ENCODE peak calls at places on chromosomes 11 and 22, in eight cellular contexts. One of them, this sample, is unnamed.
A peak's percentile ranks its signal among the peaks of the same experiment; 100 is the strongest.

GRCh38 chr11:18710545-18710944 is 12.0 kb downstream of the TMEM86A start:
- DNase-seq in body of pancreas: no peak
- DNase-seq in fibroblast of lung: no peak
- DNase-seq in SJSA1: no peak
- DNase-seq in aorta: no peak
- DNase-seq in tibial nerve: no peak
- DNase-seq in right lobe of liver: no peak
- DNase-seq in brain microvascular endothelial cell: no peak
- DNase-seq in this sample: no peak

GRCh38 chr11:33703234-33703633 is 2.6 kb upstream of the C11orf91 start:
- DNase-seq in body of pancreas: no peak
- DNase-seq in fibroblast of lung: no peak
- DNase-seq in SJSA1: no peak
- DNase-seq in aorta: no peak
- DNase-seq in tibial nerve: no peak
- DNase-seq in right lobe of liver: no peak
- DNase-seq in brain microvascular endothelial cell: no peak
- DNase-seq in this sample: no peak

GRCh38 chr11:61683961-61684869 is 4.0 kb downstream of the DAGLA start:
- DNase-seq in body of pancreas: no peak
- DNase-seq in fibroblast of lung: peak; percentile 44
- DNase-seq in SJSA1: no peak
- DNase-seq in aorta: no peak
- DNase-seq in tibial nerve: no peak
- DNase-seq in right lobe of liver: no peak
- DNase-seq in brain microvascular endothelial cell: no peak
- DNase-seq in this sample: peak; percentile 52

GRCh38 chr11:59615132-59615636 is 390 bp downstream of the OSBP start:
- DNase-seq in body of pancreas: peak; percentile 76
- DNase-seq in fibroblast of lung: no peak
- DNase-seq in SJSA1: peak; percentile 51
- DNase-seq in aorta: peak; percentile 76
- DNase-seq in tibial nerve: peak; percentile 13
- DNase-seq in right lobe of liver: peak; percentile 78
- DNase-seq in brain microvascular endothelial cell: peak; percentile 1
- DNase-seq in this sample: peak; percentile 29

GRCh38 chr11:42023267-42023666 is 563.8 kb upstream of the LRRC4C start:
- DNase-seq in body of pancreas: no peak
- DNase-seq in fibroblast of lung: no peak
- DNase-seq in SJSA1: no peak
- DNase-seq in aorta: no peak
- DNase-seq in tibial nerve: no peak
- DNase-seq in right lobe of liver: no peak
- DNase-seq in brain microvascular endothelial cell: no peak
- DNase-seq in this sample: no peak

GRCh38 chr11:32210601-32211000 is 119.7 kb downstream of the RCN1 start:
- DNase-seq in body of pancreas: no peak
- DNase-seq in fibroblast of lung: peak; percentile 32
- DNase-seq in SJSA1: no peak
- DNase-seq in aorta: no peak
- DNase-seq in tibial nerve: no peak
- DNase-seq in right lobe of liver: no peak
- DNase-seq in brain microvascular endothelial cell: no peak
- DNase-seq in this sample: no peak

GRCh38 chr11:134404485-134405341 is 7.3 kb downstream of the B3GAT1 start:
- DNase-seq in body of pancreas: no peak
- DNase-seq in fibroblast of lung: no peak
- DNase-seq in SJSA1: no peak
- DNase-seq in aorta: no peak
- DNase-seq in tibial nerve: no peak
- DNase-seq in right lobe of liver: peak; percentile 45
- DNase-seq in brain microvascular endothelial cell: no peak
- DNase-seq in this sample: no peak

GRCh38 chr11:33445761-33446161 is 188.6 kb downstream of the HIPK3 start:
- DNase-seq in body of pancreas: no peak
- DNase-seq in fibroblast of lung: no peak
- DNase-seq in SJSA1: no peak
- DNase-seq in aorta: no peak
- DNase-seq in tibial nerve: no peak
- DNase-seq in right lobe of liver: no peak
- DNase-seq in brain microvascular endothelial cell: peak; percentile 31
- DNase-seq in this sample: no peak

GRCh38 chr11:91967018-91967715 is 257.5 kb upstream of the FAT3 start:
- DNase-seq in body of pancreas: no peak
- DNase-seq in fibroblast of lung: peak; percentile 71
- DNase-seq in SJSA1: no peak
- DNase-seq in aorta: no peak
- DNase-seq in tibial nerve: no peak
- DNase-seq in right lobe of liver: no peak
- DNase-seq in brain microvascular endothelial cell: no peak
- DNase-seq in this sample: no peak

GRCh38 chr11:45517171-45517770 is 148.2 kb downstream of the CHST1 start:
- DNase-seq in body of pancreas: no peak
- DNase-seq in fibroblast of lung: no peak
- DNase-seq in SJSA1: no peak
- DNase-seq in aorta: no peak
- DNase-seq in tibial nerve: no peak
- DNase-seq in right lobe of liver: no peak
- DNase-seq in brain microvascular endothelial cell: no peak
- DNase-seq in this sample: no peak

GRCh38 chr22:30474683-30475424 is 3.0 kb upstream of the SEC14L3 start:
- DNase-seq in body of pancreas: no peak
- DNase-seq in fibroblast of lung: no peak
- DNase-seq in SJSA1: no peak
- DNase-seq in aorta: no peak
- DNase-seq in tibial nerve: no peak
- DNase-seq in right lobe of liver: peak; percentile 4
- DNase-seq in brain microvascular endothelial cell: no peak
- DNase-seq in this sample: no peak

GRCh38 chr11:13440100-13440855 is 22.7 kb downstream of the BTBD10 start:
- DNase-seq in body of pancreas: peak; percentile 26
- DNase-seq in fibroblast of lung: peak; percentile 95
- DNase-seq in SJSA1: peak; percentile 60
- DNase-seq in aorta: no peak
- DNase-seq in tibial nerve: no peak
- DNase-seq in right lobe of liver: no peak
- DNase-seq in brain microvascular endothelial cell: peak; percentile 95
- DNase-seq in this sample: peak; percentile 13

GRCh38 chr11:64524534-64525042 is 66.4 kb upstream of the SLC22A12 start:
- DNase-seq in body of pancreas: no peak
- DNase-seq in fibroblast of lung: no peak
- DNase-seq in SJSA1: no peak
- DNase-seq in aorta: peak; percentile 52
- DNase-seq in tibial nerve: no peak
- DNase-seq in right lobe of liver: no peak
- DNase-seq in brain microvascular endothelial cell: no peak
- DNase-seq in this sample: no peak

GRCh38 chr11:8287297-8288070 is 23.8 kb upstream of the LMO1 start:
- DNase-seq in body of pancreas: peak; percentile 5
- DNase-seq in fibroblast of lung: no peak
- DNase-seq in SJSA1: no peak
- DNase-seq in aorta: peak; percentile 19
- DNase-seq in tibial nerve: no peak
- DNase-seq in right lobe of liver: no peak
- DNase-seq in brain microvascular endothelial cell: no peak
- DNase-seq in this sample: no peak

GRCh38 chr11:10326080-10326964 is 21.4 kb downstream of the ADM start:
- DNase-seq in body of pancreas: peak; percentile 67
- DNase-seq in fibroblast of lung: peak; percentile 88
- DNase-seq in SJSA1: no peak
- DNase-seq in aorta: no peak
- DNase-seq in tibial nerve: no peak
- DNase-seq in right lobe of liver: peak; percentile 92
- DNase-seq in brain microvascular endothelial cell: no peak
- DNase-seq in this sample: peak; percentile 58

GRCh38 chr11:74540270-74540669 is 46.7 kb upstream of the LIPT2 start:
- DNase-seq in body of pancreas: no peak
- DNase-seq in fibroblast of lung: no peak
- DNase-seq in SJSA1: no peak
- DNase-seq in aorta: no peak
- DNase-seq in tibial nerve: no peak
- DNase-seq in right lobe of liver: no peak
- DNase-seq in brain microvascular endothelial cell: no peak
- DNase-seq in this sample: no peak

GRCh38 chr11:27861706-27862430 is 161.6 kb upstream of the BDNF start:
- DNase-seq in body of pancreas: no peak
- DNase-seq in fibroblast of lung: peak; percentile 90
- DNase-seq in SJSA1: no peak
- DNase-seq in aorta: no peak
- DNase-seq in tibial nerve: no peak
- DNase-seq in right lobe of liver: no peak
- DNase-seq in brain microvascular endothelial cell: peak; percentile 83
- DNase-seq in this sample: no peak

GRCh38 chr11:61654397-61654829 is 25.8 kb upstream of the DAGLA start:
- DNase-seq in body of pancreas: no peak
- DNase-seq in fibroblast of lung: no peak
- DNase-seq in SJSA1: no peak
- DNase-seq in aorta: no peak
- DNase-seq in tibial nerve: peak; percentile 25
- DNase-seq in right lobe of liver: no peak
- DNase-seq in brain microvascular endothelial cell: no peak
- DNase-seq in this sample: peak; percentile 70

GRCh38 chr22:50293441-50294318 is 13.8 kb downstream of the PLXNB2 start:
- DNase-seq in body of pancreas: peak; percentile 60
- DNase-seq in fibroblast of lung: peak; percentile 52
- DNase-seq in SJSA1: peak; percentile 94
- DNase-seq in aorta: peak; percentile 93
- DNase-seq in tibial nerve: no peak
- DNase-seq in right lobe of liver: peak; percentile 95
- DNase-seq in brain microvascular endothelial cell: peak; percentile 53
- DNase-seq in this sample: peak; percentile 50

GRCh38 chr11:5129457-5129877 is 8.7 kb downstream of the OR52A5 start:
- DNase-seq in body of pancreas: no peak
- DNase-seq in fibroblast of lung: no peak
- DNase-seq in SJSA1: no peak
- DNase-seq in aorta: no peak
- DNase-seq in tibial nerve: no peak
- DNase-seq in right lobe of liver: no peak
- DNase-seq in brain microvascular endothelial cell: peak; percentile 7
- DNase-seq in this sample: no peak

DNA sequence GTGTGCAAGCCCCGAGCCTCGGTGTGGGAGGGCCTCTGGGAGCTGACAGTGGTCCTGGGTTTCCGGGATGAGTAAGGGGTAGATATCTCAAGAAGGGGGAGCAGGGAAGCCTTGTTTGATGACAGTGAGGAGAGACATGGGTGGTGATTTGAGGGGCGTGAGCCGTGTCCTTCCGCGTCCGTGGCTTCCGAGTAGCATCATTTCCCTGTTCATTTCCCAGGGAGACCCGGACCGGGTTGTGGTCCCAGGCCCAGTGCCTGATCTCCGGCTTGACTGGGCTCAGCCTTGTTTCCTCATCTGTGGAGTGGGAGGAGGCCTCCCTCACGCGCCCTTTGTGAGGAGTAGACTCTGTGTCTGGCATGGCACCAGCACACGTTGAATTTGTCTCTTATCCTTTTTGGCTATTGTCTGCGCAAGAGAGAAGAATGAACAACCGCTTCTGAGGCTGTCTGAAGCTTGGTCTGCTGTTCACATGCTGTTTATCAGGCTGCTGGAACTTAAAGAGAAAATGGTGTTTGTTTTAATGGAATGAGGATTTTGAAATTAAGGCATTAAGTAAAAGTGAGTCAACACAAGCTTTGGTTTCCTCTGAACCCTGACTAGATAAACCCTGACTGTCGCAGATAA is 348.5 kb downstream of the TBC1D22A start:
- DNase-seq in body of pancreas: no peak
- DNase-seq in fibroblast of lung: peak; percentile 65
- DNase-seq in SJSA1: no peak
- DNase-seq in aorta: no peak
- DNase-seq in tibial nerve: no peak
- DNase-seq in right lobe of liver: no peak
- DNase-seq in brain microvascular endothelial cell: no peak
- DNase-seq in this sample: no peak
- H3K4me3 ChIP-seq in body of pancreas: no peak overlapping the region
- H3K4me3 ChIP-seq in fibroblast of lung: no peak overlapping the region
- H3K4me3 ChIP-seq in SJSA1: no peak overlapping the region
- H3K4me3 ChIP-seq in aorta: no peak overlapping the region
- H3K4me3 ChIP-seq in tibial nerve: no peak overlapping the region
- H3K4me3 ChIP-seq in right lobe of liver: no peak overlapping the region
- H3K4me3 ChIP-seq in brain microvascular endothelial cell: no peak overlapping the region
- H3K4me3 ChIP-seq in this sample: no peak overlapping the region

GRCh38 chr11:101915811-101916291 is 471 bp downstream of the ANGPTL5 start:
- DNase-seq in body of pancreas: no peak
- DNase-seq in fibroblast of lung: peak; percentile 49
- DNase-seq in SJSA1: no peak
- DNase-seq in aorta: no peak
- DNase-seq in tibial nerve: no peak
- DNase-seq in right lobe of liver: no peak
- DNase-seq in brain microvascular endothelial cell: peak; percentile 48
- DNase-seq in this sample: no peak
- H3K27ac ChIP-seq in body of pancreas: no peak overlapping the region
- H3K27ac ChIP-seq in fibroblast of lung: peak overlapping the region; percentile 73
- H3K27ac ChIP-seq in SJSA1: peak overlapping the region; percentile 59
- H3K27ac ChIP-seq in aorta: peak overlapping the region; percentile 77
- H3K27ac ChIP-seq in tibial nerve: peak overlapping the region; percentile 91
- H3K27ac ChIP-seq in right lobe of liver: no peak overlapping the region
- H3K27ac ChIP-seq in brain microvascular endothelial cell: peak overlapping the region; percentile 82
- H3K27ac ChIP-seq in this sample: peak overlapping the region; percentile 67

GRCh38 chr11:128450882-128451647 is 136.3 kb downstream of the ETS1 start:
- DNase-seq in body of pancreas: no peak
- DNase-seq in fibroblast of lung: no peak
- DNase-seq in SJSA1: no peak
- DNase-seq in aorta: no peak
- DNase-seq in tibial nerve: no peak
- DNase-seq in right lobe of liver: no peak
- DNase-seq in brain microvascular endothelial cell: no peak
- DNase-seq in this sample: no peak

GRCh38 chr11:128448981-128449713 is 138.2 kb downstream of the ETS1 start:
- DNase-seq in body of pancreas: no peak
- DNase-seq in fibroblast of lung: no peak
- DNase-seq in SJSA1: no peak
- DNase-seq in aorta: no peak
- DNase-seq in tibial nerve: no peak
- DNase-seq in right lobe of liver: no peak
- DNase-seq in brain microvascular endothelial cell: no peak
- DNase-seq in this sample: no peak

GRCh38 chr11:128448487-128448886 is 138.9 kb downstream of the ETS1 start:
- DNase-seq in body of pancreas: peak; percentile 80
- DNase-seq in fibroblast of lung: no peak
- DNase-seq in SJSA1: no peak
- DNase-seq in aorta: no peak
- DNase-seq in tibial nerve: no peak
- DNase-seq in right lobe of liver: peak; percentile 78
- DNase-seq in brain microvascular endothelial cell: peak; percentile 77
- DNase-seq in this sample: no peak

GRCh38 chr11:128453444-128454336 is 133.7 kb downstream of the ETS1 start:
- DNase-seq in body of pancreas: peak; percentile 33
- DNase-seq in fibroblast of lung: peak; percentile 90
- DNase-seq in SJSA1: no peak
- DNase-seq in aorta: peak; percentile 84
- DNase-seq in tibial nerve: peak; percentile 71
- DNase-seq in right lobe of liver: peak; percentile 68
- DNase-seq in brain microvascular endothelial cell: peak; percentile 95
- DNase-seq in this sample: peak; percentile 73

GRCh38 chr11:128451651-128452470 is 135.5 kb downstream of the ETS1 start:
- DNase-seq in body of pancreas: peak; percentile 43
- DNase-seq in fibroblast of lung: peak; percentile 66
- DNase-seq in SJSA1: peak; percentile 62
- DNase-seq in aorta: peak; percentile 89
- DNase-seq in tibial nerve: peak; percentile 73
- DNase-seq in right lobe of liver: peak; percentile 79
- DNase-seq in brain microvascular endothelial cell: peak; percentile 57
- DNase-seq in this sample: peak; percentile 60
- H3K4me3 ChIP-seq in body of pancreas: no peak overlapping the region
- H3K4me3 ChIP-seq in fibroblast of lung: peak overlapping the region; percentile 39
- H3K4me3 ChIP-seq in SJSA1: peak overlapping the region; percentile 20
- H3K4me3 ChIP-seq in aorta: peak overlapping the region; percentile 27
- H3K4me3 ChIP-seq in tibial nerve: peak overlapping the region; percentile 45
- H3K4me3 ChIP-seq in right lobe of liver: no peak overlapping the region
- H3K4me3 ChIP-seq in brain microvascular endothelial cell: peak overlapping the region; percentile 34
- H3K4me3 ChIP-seq in this sample: peak overlapping the region; percentile 54

GRCh38 chr11:126638663-126639062 is 283.2 kb downstream of the ST3GAL4 start:
- DNase-seq in body of pancreas: no peak
- DNase-seq in fibroblast of lung: no peak
- DNase-seq in SJSA1: no peak
- DNase-seq in aorta: no peak
- DNase-seq in tibial nerve: no peak
- DNase-seq in right lobe of liver: no peak
- DNase-seq in brain microvascular endothelial cell: no peak
- DNase-seq in this sample: no peak
- H3K27ac ChIP-seq in body of pancreas: no peak overlapping the region
- H3K27ac ChIP-seq in fibroblast of lung: no peak overlapping the region
- H3K27ac ChIP-seq in SJSA1: peak overlapping the region; percentile 68
- H3K27ac ChIP-seq in aorta: no peak overlapping the region
- H3K27ac ChIP-seq in tibial nerve: no peak overlapping the region
- H3K27ac ChIP-seq in right lobe of liver: no peak overlapping the region
- H3K27ac ChIP-seq in brain microvascular endothelial cell: no peak overlapping the region
- H3K27ac ChIP-seq in this sample: no peak overlapping the region